ENCODE peak calls at places on chromosomes 7 and 10, in ten cellular contexts. Z is NB4; Q is effector CD4-positive, alpha-beta T cell; B is aorta; D is left colon; U is nephron progenitor cell; M is T-cell; N is fibroblast of pulmonary artery; E is NT2/D1; T is AML-193. S is an unnamed sample.

GRCh38 chr7:84196007-84196551 is 1.5 kb upstream of the SEMA3A start:
- DNase-seq in Z (no peak), Q (no peak), B (no peak), D (no peak), U (no peak), M (no peak), N (peak), E (peak), T (peak), S (no peak)

GRCh38 chr7:5702876-5703571 is 78.4 kb downstream of the RNF216 start:
- DNase-seq in Z (no peak), Q (no peak), B (no peak), D (no peak), U (no peak), M (no peak), N (no peak), E (no peak), T (no peak), S (no peak)

GRCh38 chr7:143514487-143514886 is 36.8 kb downstream of the TAS2R41 start:
- DNase-seq in Z (no peak), Q (no peak), B (no peak), D (no peak), U (no peak), M (no peak), N (no peak), E (no peak), T (no peak), S (no peak)

GRCh38 chr7:70935854-70936253 is 196.1 kb upstream of the GALNT17 start:
- DNase-seq in Z (no peak), Q (no peak), B (no peak), D (no peak), U (no peak), M (no peak), N (no peak), E (no peak), T (no peak), S (no peak)

GRCh38 chr10:70820976-70821750 is 5.4 kb downstream of the SGPL1 start:
- DNase-seq in Z (peak), Q (no peak), B (no peak), D (no peak), U (no peak), M (no peak), N (no peak), E (no peak), T (no peak), S (peak)

GRCh38 chr10:2610946-2611345 is 456.4 kb upstream of the PFKP start:
- DNase-seq in Z (no peak), Q (no peak), B (no peak), D (no peak), U (no peak), M (no peak), N (no peak), E (no peak), T (no peak), S (no peak)

GRCh38 chr10:73590881-73591577 is at the start of gene USP54:
- DNase-seq in Z (peak), Q (no peak), B (no peak), D (no peak), U (no peak), M (no peak), N (peak), E (peak), T (peak), S (peak)

GRCh38 chr7:13742719-13743640 is 246.5 kb downstream of the ETV1 start:
- DNase-seq in Z (peak), Q (no peak), B (no peak), D (peak), U (peak), M (no peak), N (peak), E (peak), T (peak), S (no peak)

GRCh38 chr10:84493951-84494848 is 165.8 kb downstream of the CCSER2 start:
- DNase-seq in Z (no peak), Q (no peak), B (no peak), D (no peak), U (no peak), M (no peak), N (peak), E (no peak), T (no peak), S (no peak)

GRCh38 chr10:71807557-71808510 is 34.5 kb upstream of the VSIR start:
- DNase-seq in Z (no peak), Q (no peak), B (peak), D (no peak), U (no peak), M (no peak), N (no peak), E (no peak), T (no peak), S (no peak)

GRCh38 chr7:151008511-151009323 is 15.6 kb downstream of the ATG9B start:
- DNase-seq in Z (peak), Q (peak), B (peak), D (peak), U (peak), M (peak), N (peak), E (no peak), T (peak), S (peak)

GRCh38 chr7:139798221-139798620 is 20.4 kb upstream of the HIPK2 start:
- DNase-seq in Z (no peak), Q (no peak), B (no peak), D (peak), U (no peak), M (no peak), N (no peak), E (no peak), T (no peak), S (no peak)

GRCh38 chr10:73625004-73625883 is 16.0 kb downstream of the MYOZ1 start:
- DNase-seq in Z (peak), Q (no peak), B (peak), D (peak), U (peak), M (no peak), N (peak), E (peak), T (peak), S (no peak)

GRCh38 chr10:30456262-30456661 is 22.3 kb downstream of the MAP3K8 start:
- DNase-seq in Z (peak), Q (peak), B (no peak), D (peak), U (no peak), M (no peak), N (no peak), E (no peak), T (peak), S (peak)

GRCh38 chr10:44517635-44518034 is 132.7 kb upstream of the CXCL12 start:
- DNase-seq in Z (peak), Q (no peak), B (no peak), D (no peak), U (no peak), M (no peak), N (no peak), E (peak), T (peak), S (no peak)

GRCh38 chr7:156156734-156157408 is 344.6 kb upstream of the SHH start:
- DNase-seq in Z (peak), Q (no peak), B (peak), D (peak), U (peak), M (no peak), N (no peak), E (peak), T (no peak), S (no peak)

GRCh38 chr7:99386584-99387238 is 12.2 kb downstream of the ARPC1B start:
- DNase-seq in Z (peak), Q (peak), B (no peak), D (no peak), U (no peak), M (peak), N (peak), E (no peak), T (peak), S (peak)

GRCh38 chr7:131556055-131556911 is at the start of gene PODXL:
- DNase-seq in Z (peak), Q (peak), B (peak), D (peak), U (peak), M (peak), N (peak), E (no peak), T (peak), S (peak)

GRCh38 chr7:100486753-100487446 is 3.2 kb downstream of the NYAP1 start:
- DNase-seq in Z (no peak), Q (no peak), B (peak), D (no peak), U (no peak), M (no peak), N (no peak), E (no peak), T (no peak), S (no peak)

GRCh38 chr10:100019824-100020160 is 10.0 kb upstream of the DNMBP start:
- DNase-seq in Z (no peak), Q (no peak), B (no peak), D (no peak), U (no peak), M (no peak), N (no peak), E (no peak), T (no peak), S (no peak)

GRCh38 chr7:996089-996872 is 13.3 kb downstream of the CYP2W1 start:
- DNase-seq in Z (no peak), Q (no peak), B (no peak), D (no peak), U (no peak), M (no peak), N (no peak), E (no peak), T (no peak), S (no peak)

GRCh38 chr7:55622241-55622835 is 50.0 kb upstream of the VOPP1 start:
- DNase-seq in Z (no peak), Q (no peak), B (no peak), D (no peak), U (no peak), M (no peak), N (no peak), E (no peak), T (no peak), S (no peak)

GRCh38 chr10:103781329-103782061 is 73.9 kb downstream of the SH3PXD2A start:
- DNase-seq in Z (peak), Q (no peak), B (no peak), D (peak), U (no peak), M (no peak), N (peak), E (no peak), T (peak), S (no peak)

GRCh38 chr10:104103956-104104355 is 18.0 kb upstream of the SFR1 start:
- DNase-seq in Z (no peak), Q (no peak), B (no peak), D (no peak), U (no peak), M (no peak), N (no peak), E (no peak), T (no peak), S (no peak)

GRCh38 chr7:22043367-22043766 is 97.7 kb upstream of the CDCA7L start:
- DNase-seq in Z (no peak), Q (no peak), B (no peak), D (no peak), U (no peak), M (no peak), N (peak), E (no peak), T (no peak), S (no peak)

GRCh38 chr10:132733926-132734325 is 52.0 kb downstream of the NKX6-2 start:
- DNase-seq in Z (no peak), Q (no peak), B (no peak), D (no peak), U (no peak), M (no peak), N (no peak), E (no peak), T (no peak), S (no peak)

GRCh38 chr7:120725376-120726039 is 132.4 kb downstream of the TSPAN12 start:
- DNase-seq in Z (peak), Q (no peak), B (no peak), D (no peak), U (no peak), M (no peak), N (peak), E (no peak), T (peak), S (no peak)

GRCh38 chr7:142025896-142026295 is 30.2 kb downstream of the MGAM start:
- DNase-seq in Z (no peak), Q (no peak), B (no peak), D (no peak), U (no peak), M (no peak), N (no peak), E (no peak), T (no peak), S (no peak)

GRCh38 chr7:21851445-21852043 is 94.2 kb downstream of the CDCA7L start:
- DNase-seq in Z (no peak), Q (no peak), B (no peak), D (no peak), U (no peak), M (no peak), N (no peak), E (no peak), T (no peak), S (no peak)

GRCh38 chr7:103937680-103938079 is 51.8 kb downstream of the RELN start:
- DNase-seq in Z (no peak), Q (no peak), B (no peak), D (no peak), U (no peak), M (no peak), N (no peak), E (no peak), T (no peak), S (no peak)

GRCh38 chr10:71397340-71398212 is 856 bp downstream of the CDH23 start:
- DNase-seq in Z (no peak), Q (no peak), B (peak), D (no peak), U (peak), M (no peak), N (no peak), E (no peak), T (no peak), S (no peak)

GRCh38 chr10:11588878-11589277 is 22.6 kb downstream of the USP6NL start:
- DNase-seq in Z (no peak), Q (no peak), B (no peak), D (no peak), U (no peak), M (no peak), N (no peak), E (no peak), T (no peak), S (no peak)

GRCh38 chr7:42093361-42093905 is 143.6 kb downstream of the GLI3 start:
- DNase-seq in Z (no peak), Q (no peak), B (no peak), D (no peak), U (no peak), M (no peak), N (no peak), E (no peak), T (no peak), S (no peak)

GRCh38 chr10:71608863-71609768 is 110.5 kb downstream of the C10orf105 start:
- DNase-seq in Z (peak), Q (peak), B (peak), D (peak), U (peak), M (peak), N (peak), E (peak), T (peak), S (peak)

GRCh38 chr7:107995184-107996071 is 7.5 kb downstream of the LAMB1 start:
- DNase-seq in Z (no peak), Q (no peak), B (no peak), D (no peak), U (peak), M (no peak), N (peak), E (peak), T (no peak), S (no peak)

GRCh38 chr7:3106353-3106752 is 62.7 kb upstream of the CARD11 start:
- DNase-seq in Z (no peak), Q (no peak), B (no peak), D (no peak), U (no peak), M (no peak), N (no peak), E (no peak), T (no peak), S (peak)

GRCh38 chr7:128104109-128104742 is 73.0 kb upstream of the LRRC4 start:
- DNase-seq in Z (peak), Q (no peak), B (peak), D (peak), U (peak), M (no peak), N (peak), E (no peak), T (no peak), S (peak)

GRCh38 chr7:110568388-110568787 is 522.5 kb upstream of the LRRN3 start:
- DNase-seq in Z (no peak), Q (no peak), B (no peak), D (no peak), U (no peak), M (no peak), N (no peak), E (no peak), T (no peak), S (no peak)

GRCh38 chr10:15238553-15239335 is 70.3 kb upstream of the NMT2 start:
- DNase-seq in Z (no peak), Q (no peak), B (no peak), D (no peak), U (no peak), M (no peak), N (peak), E (no peak), T (no peak), S (no peak)

GRCh38 chr10:102967123-102967522 is 49.0 kb downstream of the CNNM2 start:
- DNase-seq in Z (no peak), Q (no peak), B (no peak), D (no peak), U (no peak), M (no peak), N (no peak), E (no peak), T (no peak), S (no peak)

S was measured in immature natural killer cell.